ENCODE peak calls at places on chromosomes 13 and 19, in eight cellular contexts. N is IMR-90, H is HCT116, C is body of pancreas, G is Peyer's patch, Q is A549, A is uterus, K is suprapubic skin. I is an unnamed sample.

GRCh38 chr19:35973487-35973886 is 21.5 kb upstream of the SDHAF1 start:
- DNase-seq in N (no peak), H (no peak), C (no peak), G (no peak), Q (peak; percentile 39), A (no peak), K (no peak), I (no peak)

GRCh38 chr19:2887391-2887914 is 13.3 kb upstream of the ZNF57 start:
- DNase-seq in N (peak; percentile 61), H (peak; percentile 64), C (peak; percentile 35), G (no peak), Q (peak; percentile 77), A (no peak), K (no peak), I (no peak)

GRCh38 chr19:42199440-42200115 is 17.9 kb downstream of the DEDD2 start:
- DNase-seq in N (no peak), H (no peak), C (peak; percentile 50), G (peak; percentile 77), Q (no peak), A (no peak), K (peak; percentile 81), I (no peak)

GRCh38 chr19:46602392-46603194 is 1.5 kb downstream of the CALM3 start:
- DNase-seq in N (no peak), H (no peak), C (no peak), G (no peak), Q (no peak), A (no peak), K (peak; percentile 63), I (no peak)

GRCh38 chr19:40279120-40279551 is 6.0 kb downstream of the AKT2 start:
- DNase-seq in N (peak; percentile 38), H (no peak), C (no peak), G (no peak), Q (no peak), A (peak; percentile 67), K (peak; percentile 73), I (no peak)

GRCh38 chr13:40613192-40613818 is 53.1 kb downstream of the FOXO1 start:
- DNase-seq in N (no peak), H (no peak), C (peak; percentile 67), G (peak; percentile 82), Q (no peak), A (peak; percentile 73), K (no peak), I (peak; percentile 90)

GRCh38 chr19:54207908-54208783 is 7.5 kb downstream of the RPS9 start:
- DNase-seq in N (peak; percentile 78), H (no peak), C (peak; percentile 94), G (peak; percentile 82), Q (peak; percentile 59), A (peak; percentile 54), K (peak; percentile 81), I (peak; percentile 92)

GRCh38 chr19:17860993-17861360 is 1.3 kb downstream of the RPL18A start:
- DNase-seq in N (peak; percentile 25), H (no peak), C (no peak), G (no peak), Q (no peak), A (no peak), K (no peak), I (no peak)

GRCh38 chr19:1360818-1361461 is 22.8 kb upstream of the NDUFS7 start:
- DNase-seq in N (peak; percentile 79), H (no peak), C (peak; percentile 67), G (peak; percentile 56), Q (no peak), A (peak; percentile 78), K (no peak), I (no peak)

GRCh38 chr13:113734826-113735125 is 24.2 kb upstream of the TMEM255B start:
- DNase-seq in N (no peak), H (no peak), C (no peak), G (no peak), Q (no peak), A (no peak), K (no peak), I (no peak)

GRCh38 chr19:42069619-42070293 is at the start of gene GRIK5:
- DNase-seq in N (no peak), H (no peak), C (no peak), G (no peak), Q (no peak), A (peak; percentile 30), K (no peak), I (no peak)

GRCh38 chr19:15944401-15944800 is 4.4 kb upstream of the OR10H4 start:
- DNase-seq in N (no peak), H (no peak), C (no peak), G (no peak), Q (no peak), A (no peak), K (no peak), I (no peak)
- TF ChIP-seq POLR2A in N (no peak), H (no peak), C (no peak), G (no peak), Q (no peak), A (no peak), K (no peak), I (no peak)

GRCh38 chr13:112012705-112013085 is 54.3 kb upstream of the SOX1 start:
- DNase-seq in N (no peak), H (no peak), C (no peak), G (no peak), Q (no peak), A (no peak), K (no peak), I (no peak)
- H3K4me1 ChIP-seq in N (no peaks in the 10 kb centered on the region), H (no peaks in the 10 kb centered on the region), C (no peaks in the 10 kb centered on the region), G (no peaks in the 10 kb centered on the region), Q (no peaks in the 10 kb centered on the region), A (no peaks in the 10 kb centered on the region), K (no peaks in the 10 kb centered on the region), I (no peaks in the 10 kb centered on the region)

GRCh38 chr19:45396389-45397260 is 8.2 kb downstream of the PPP1R13L start:
- DNase-seq in N (no peak), H (no peak), C (no peak), G (no peak), Q (no peak), A (no peak), K (no peak), I (no peak)

GRCh38 chr19:45400192-45400591 is 4.7 kb downstream of the PPP1R13L start:
- DNase-seq in N (no peak), H (no peak), C (no peak), G (no peak), Q (no peak), A (no peak), K (peak; percentile 75), I (no peak)

GRCh38 chr19:45391346-45391745 is 13.5 kb downstream of the PPP1R13L start:
- DNase-seq in N (peak; percentile 18), H (no peak), C (no peak), G (no peak), Q (peak; percentile 62), A (no peak), K (no peak), I (no peak)

GRCh38 chr19:45391871-45392665 is 12.8 kb downstream of the PPP1R13L start:
- DNase-seq in N (no peak), H (no peak), C (no peak), G (no peak), Q (no peak), A (no peak), K (no peak), I (no peak)

DNA sequence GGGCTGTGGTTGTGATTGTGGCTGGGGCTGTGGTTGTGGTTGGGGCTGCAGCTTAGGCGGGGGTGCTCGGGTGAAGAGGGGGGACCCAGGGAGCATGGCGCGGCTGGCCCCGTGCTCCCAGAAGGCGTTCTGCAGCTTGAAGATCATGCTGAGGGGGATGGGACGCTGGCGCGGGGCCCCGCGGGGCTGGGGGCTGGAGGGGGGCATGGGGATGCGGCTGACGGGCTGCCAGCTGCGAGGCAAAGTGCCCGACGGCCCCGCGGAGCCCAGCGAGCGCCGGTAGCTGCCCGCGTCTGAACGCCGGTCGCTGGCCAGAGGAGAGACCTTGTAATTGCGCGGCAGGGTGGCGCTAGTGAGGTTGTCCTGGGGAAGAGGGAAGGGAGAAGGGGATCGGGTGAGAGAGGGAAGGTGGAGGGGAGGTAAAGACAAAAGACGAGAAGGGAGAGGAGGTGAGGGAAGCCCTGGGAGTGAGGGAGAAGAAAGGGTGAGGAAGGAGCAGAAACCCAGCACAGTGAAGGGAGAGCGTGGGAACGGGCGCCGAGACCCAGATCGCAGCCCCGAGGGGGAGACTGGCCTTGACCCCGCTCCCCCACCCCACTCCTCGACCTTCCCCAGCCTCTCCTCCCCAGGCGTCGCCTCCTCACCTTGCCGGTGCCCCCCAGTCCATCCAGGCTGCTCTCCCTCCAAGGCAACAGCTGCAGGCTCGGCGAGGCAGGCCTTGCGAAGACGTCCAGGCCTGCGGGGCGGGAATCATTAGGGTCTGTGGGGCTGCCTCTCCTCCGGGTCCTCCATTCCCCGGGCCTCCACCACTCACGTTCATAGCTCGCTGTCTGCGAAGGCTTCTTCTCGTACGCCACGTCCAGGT is 9.1 kb downstream of the PPP1R13L start:
- DNase-seq in N (no peak), H (no peak), C (no peak), G (no peak), Q (no peak), A (no peak), K (no peak), I (no peak)
- TF ChIP-seq CTCF in N (no peak), H (no peak), C (no peak), G (no peak), Q (no peak), A (no peak), K (no peak), I (no peak)

DNA sequence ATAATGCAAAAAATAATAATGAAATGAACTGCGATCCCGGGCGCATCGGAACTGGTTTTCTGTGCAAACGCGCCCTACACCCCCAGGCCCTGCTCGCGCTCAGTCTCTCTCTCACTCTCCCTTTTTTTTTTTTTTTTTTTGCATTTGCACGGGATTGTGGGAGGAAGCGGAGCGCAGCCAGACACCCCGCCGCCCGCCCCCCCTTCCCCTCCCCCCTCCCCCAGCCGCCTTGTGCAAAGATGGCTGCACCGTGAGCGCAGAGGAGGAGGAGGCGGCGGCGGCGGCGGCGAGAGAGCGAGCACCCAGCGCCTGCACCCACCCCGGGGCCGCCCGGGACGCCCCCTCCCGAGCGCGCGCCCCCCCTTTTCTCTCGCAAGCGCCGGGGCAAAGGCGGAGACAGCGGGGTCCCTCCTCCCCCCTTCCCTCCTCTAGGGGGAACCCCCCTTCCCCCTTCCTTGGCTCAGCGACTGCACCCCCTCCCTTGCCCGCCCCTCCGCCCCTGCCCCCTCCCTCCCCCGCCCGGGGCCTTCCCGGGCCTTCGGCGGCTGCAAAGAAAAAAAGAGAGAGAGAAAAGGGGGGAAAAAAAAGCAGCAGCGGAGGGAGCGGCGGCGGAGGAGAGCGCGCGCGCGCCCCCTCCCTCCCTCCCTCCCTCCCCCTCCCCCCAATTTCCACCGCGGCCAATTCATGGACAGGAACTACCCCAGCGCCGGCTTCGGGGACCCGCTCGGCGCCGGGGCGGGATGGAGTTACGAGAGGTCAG is at the start of gene PRR12:
- DNase-seq in N (peak; percentile 67), H (no peak), C (peak; percentile 68), G (peak; percentile 80), Q (peak; percentile 88), A (peak; percentile 72), K (no peak), I (peak; percentile 94)
- TF ChIP-seq POLR2A in N (no peak), H (no peak), C (no peak), G (no peak), Q (peak; percentile 47), A (no peak), K (no peak), I (no peak)

I was measured in esophagus muscularis mucosa.